ENCODE peak calls at places on chromosomes 16 and 17, in four cellular contexts. G is GM12864, O is BE2C, Y is DND-41. K is an unnamed sample.

GRCh38 chr17:65434878-65435277 is 126.6 kb downstream of the AXIN2 start:
- DNase-seq in G (no peak), O (no peak), Y (no peak), K (no peak)

GRCh38 chr17:31522284-31522931 is 130.9 kb downstream of the RAB11FIP4 start:
- DNase-seq in G (no peak), O (no peak), Y (no peak), K (no peak)

GRCh38 chr17:376936-377863 is 24.6 kb upstream of the RPH3AL start:
- DNase-seq in G (no peak), O (no peak), Y (peak), K (no peak)

GRCh38 chr17:59621771-59622170 is 2.1 kb downstream of the CLTC start:
- DNase-seq in G (no peak), O (no peak), Y (no peak), K (no peak)

GRCh38 chr16:73503093-73503492 is 455.2 kb upstream of the ZFHX3 start:
- DNase-seq in G (no peak), O (no peak), Y (no peak), K (no peak)

GRCh38 chr17:58789160-58789559 is 33.5 kb downstream of the PPM1E start:
- DNase-seq in G (no peak), O (no peak), Y (no peak), K (peak)

GRCh38 chr17:2111691-2112090 is 56.8 kb downstream of the HIC1 start:
- DNase-seq in G (no peak), O (no peak), Y (no peak), K (no peak)

GRCh38 chr16:51409001-51409675 is 258.1 kb upstream of the SALL1 start:
- DNase-seq in G (no peak), O (no peak), Y (no peak), K (no peak)

GRCh38 chr17:65121916-65122821 is 15.0 kb upstream of the RGS9 start:
- DNase-seq in G (peak), O (no peak), Y (peak), K (peak)

GRCh38 chr16:9000664-9001063 is 37.0 kb upstream of the USP7 start:
- DNase-seq in G (no peak), O (no peak), Y (no peak), K (no peak)

GRCh38 chr16:86566966-86567700 is 504 bp downstream of the FOXC2 start:
- DNase-seq in G (no peak), O (no peak), Y (no peak), K (no peak)

GRCh38 chr17:5587431-5588032 is 3.2 kb upstream of the NLRP1 start:
- DNase-seq in G (peak), O (peak), Y (peak), K (peak)

GRCh38 chr17:7992924-7993323 is 9.5 kb upstream of the GUCY2D start:
- DNase-seq in G (no peak), O (no peak), Y (no peak), K (peak)

GRCh38 chr17:66737524-66737923 is 97.4 kb upstream of the CACNG5 start:
- DNase-seq in G (no peak), O (peak), Y (no peak), K (no peak)

GRCh38 chr17:49028271-49028670 is 31.1 kb downstream of the IGF2BP1 start:
- DNase-seq in G (no peak), O (no peak), Y (no peak), K (no peak)

GRCh38 chr17:3528604-3529511 is 28.8 kb downstream of the TRPV3 start:
- DNase-seq in G (no peak), O (no peak), Y (no peak), K (no peak)

GRCh38 chr17:65584604-65585521 is 23.4 kb upstream of the AXIN2 start:
- DNase-seq in G (no peak), O (no peak), Y (no peak), K (no peak)

GRCh38 chr16:71762186-71762585 is 37.7 kb upstream of the PHLPP2 start:
- DNase-seq in G (no peak), O (no peak), Y (no peak), K (no peak)

GRCh38 chr16:52677487-52677886 is 130.5 kb upstream of the TOX3 start:
- DNase-seq in G (no peak), O (no peak), Y (no peak), K (no peak)

GRCh38 chr16:48592839-48593429 is 17.0 kb downstream of the N4BP1 start:
- DNase-seq in G (no peak), O (no peak), Y (peak), K (no peak)

GRCh38 chr17:9971991-9972390 is 66.9 kb upstream of the RCVRN start:
- DNase-seq in G (no peak), O (no peak), Y (no peak), K (no peak)

GRCh38 chr16:3595521-3596021 is 15.8 kb downstream of the SLX4 start:
- DNase-seq in G (no peak), O (no peak), Y (no peak), K (no peak)

GRCh38 chr16:20923876-20924275 is 23.3 kb downstream of the LYRM1 start:
- DNase-seq in G (no peak), O (no peak), Y (no peak), K (no peak)

GRCh38 chr17:49021768-49022103 is 24.6 kb downstream of the IGF2BP1 start:
- DNase-seq in G (no peak), O (no peak), Y (no peak), K (no peak)

GRCh38 chr17:38451030-38451839 is 23.0 kb downstream of the ARHGAP23 start:
- DNase-seq in G (no peak), O (no peak), Y (peak), K (no peak)

GRCh38 chr16:84461504-84462295 is 42.8 kb downstream of the MEAK7 start:
- DNase-seq in G (no peak), O (no peak), Y (no peak), K (no peak)

GRCh38 chr16:13343981-13344380 is 442.6 kb downstream of the SHISA9 start:
- DNase-seq in G (no peak), O (no peak), Y (no peak), K (no peak)

GRCh38 chr17:63116967-63117366 is 150.9 kb downstream of the TANC2 start:
- DNase-seq in G (no peak), O (peak), Y (no peak), K (no peak)

GRCh38 chr17:63117431-63117830 is 151.4 kb downstream of the TANC2 start:
- DNase-seq in G (no peak), O (no peak), Y (no peak), K (no peak)

GRCh38 chr17:63116228-63116627 is 150.2 kb downstream of the TANC2 start:
- DNase-seq in G (no peak), O (peak), Y (no peak), K (no peak)

GRCh38 chr17:63113167-63113566 is 147.1 kb downstream of the TANC2 start:
- DNase-seq in G (no peak), O (no peak), Y (no peak), K (no peak)
- TF ChIP-seq CTCF in G (peak), O (peak), Y (peak), K (no peak)

DNA sequence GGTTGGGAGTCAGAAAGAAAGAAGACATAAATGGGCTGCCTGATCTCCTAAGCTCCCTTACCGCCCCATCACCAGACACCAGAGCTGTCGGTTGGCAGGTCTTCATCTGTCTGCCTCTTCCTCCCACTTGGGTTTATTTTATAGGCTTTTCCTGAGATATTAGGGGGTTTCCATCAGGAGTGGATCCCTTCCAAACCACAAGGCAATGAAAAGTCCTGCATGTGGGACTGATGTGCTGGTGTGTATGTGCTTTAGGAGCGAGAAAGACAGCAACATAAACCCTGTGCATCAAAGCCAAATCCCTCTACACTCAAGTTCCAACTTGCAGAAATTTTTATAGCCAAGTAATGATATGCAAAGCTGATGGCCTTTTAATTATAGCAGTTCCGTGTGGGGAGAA is 389.5 kb downstream of the SLC39A11 start:
- DNase-seq in G (no peak), O (no peak), Y (no peak), K (no peak)
- TF ChIP-seq CTCF in G (no peak), O (no peak), Y (no peak), K (no peak)

GRCh38 chr17:17972126-17972951 is at the start of the genes DRC3 and TOM1L2:
- DNase-seq in G (peak), O (peak), Y (peak), K (peak)
- TF ChIP-seq CTCF in G (no peak), O (no peak), Y (no peak), K (no peak)

GRCh38 chr16:56316545-56316944 is 108.8 kb downstream of the AMFR start:
- DNase-seq in G (no peak), O (no peak), Y (no peak), K (no peak)
- TF ChIP-seq CTCF in G (no peak), O (no peak), Y (no peak), K (no peak)

GRCh38 chr17:45370949-45371413 is 54.2 kb upstream of the MAP3K14 start:
- DNase-seq in G (no peak), O (no peak), Y (no peak), K (no peak)
- TF ChIP-seq CTCF in G (no peak), O (no peak), Y (no peak), K (no peak)

DNA sequence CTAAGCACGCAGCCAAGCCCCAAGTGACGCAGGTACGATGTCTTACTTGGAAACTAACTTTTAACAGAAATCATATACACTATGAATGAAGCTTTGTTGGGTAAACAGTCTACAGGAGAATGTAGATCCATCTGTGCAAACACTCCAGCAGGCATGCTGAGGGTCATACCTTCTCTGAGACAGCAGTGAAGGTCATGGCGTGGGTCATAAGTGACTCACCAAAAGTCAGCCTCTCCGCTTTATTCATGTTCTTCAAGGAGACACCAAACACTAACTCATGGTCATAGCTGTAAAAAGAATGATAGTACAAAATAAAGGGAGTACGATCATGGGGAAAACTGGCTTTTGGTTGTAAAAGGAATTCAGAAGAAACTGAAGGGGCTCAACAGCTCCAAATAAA is 20.6 kb downstream of the BLMH start:
- DNase-seq in G (no peak), O (no peak), Y (no peak), K (no peak)
- TF ChIP-seq CTCF in G (no peak), O (no peak), Y (no peak), K (no peak)

GRCh38 chr17:57539528-57540301 is 205.4 kb downstream of the CCDC182 start:
- DNase-seq in G (no peak), O (no peak), Y (no peak), K (no peak)
- TF ChIP-seq CTCF in G (no peak), O (no peak), Y (no peak), K (no peak)

GRCh38 chr17:77479372-77479781 is 338.6 kb downstream of the SEC14L1 start:
- DNase-seq in G (no peak), O (no peak), Y (no peak), K (peak)

GRCh38 chr17:77478899-77479298 is 338.1 kb downstream of the SEC14L1 start:
- DNase-seq in G (no peak), O (no peak), Y (no peak), K (no peak)

GRCh38 chr17:77480509-77481215 is 339.9 kb downstream of the SEC14L1 start:
- DNase-seq in G (no peak), O (peak), Y (no peak), K (no peak)

GRCh38 chr17:77478281-77478680 is 337.5 kb downstream of the SEC14L1 start:
- DNase-seq in G (no peak), O (no peak), Y (no peak), K (no peak)

DNA sequence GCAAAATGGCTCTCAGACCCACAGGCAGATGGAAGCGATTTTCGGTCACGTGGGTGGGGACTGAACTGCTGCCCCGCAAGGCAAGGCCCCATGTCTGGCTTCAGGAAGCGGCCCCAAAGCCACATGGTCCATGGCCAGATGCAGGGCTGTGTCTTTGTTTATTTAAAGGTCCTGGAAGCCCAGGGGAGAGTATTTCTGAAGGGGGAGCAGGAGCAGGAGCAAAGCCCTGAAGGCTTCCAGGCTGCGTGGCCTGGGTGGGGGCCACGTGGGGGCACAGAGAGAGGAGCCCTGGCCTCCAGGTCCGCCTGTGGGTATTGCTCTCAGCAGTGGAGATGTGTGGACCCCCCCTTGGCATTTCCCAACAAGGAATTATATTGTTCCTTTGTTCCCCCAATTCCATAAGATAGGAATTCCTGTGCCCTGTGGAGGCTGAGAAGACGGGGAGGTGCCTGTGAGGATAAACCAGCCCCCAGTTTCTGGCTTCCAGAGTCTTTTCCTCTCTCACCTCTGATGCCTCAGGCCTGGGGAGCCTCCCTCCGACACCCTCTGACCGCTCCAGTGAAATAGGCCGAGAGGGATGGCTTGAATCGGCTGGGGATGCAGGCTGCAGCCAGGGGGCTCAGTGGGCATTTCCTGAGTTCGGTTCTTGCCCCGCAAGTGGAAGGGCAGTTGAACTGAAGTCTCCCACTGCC is 339.2 kb downstream of the SEC14L1 start:
- DNase-seq in G (no peak), O (peak), Y (no peak), K (peak)
- TF ChIP-seq CTCF in G (no peak), O (no peak), Y (no peak), K (peak)

DNA sequence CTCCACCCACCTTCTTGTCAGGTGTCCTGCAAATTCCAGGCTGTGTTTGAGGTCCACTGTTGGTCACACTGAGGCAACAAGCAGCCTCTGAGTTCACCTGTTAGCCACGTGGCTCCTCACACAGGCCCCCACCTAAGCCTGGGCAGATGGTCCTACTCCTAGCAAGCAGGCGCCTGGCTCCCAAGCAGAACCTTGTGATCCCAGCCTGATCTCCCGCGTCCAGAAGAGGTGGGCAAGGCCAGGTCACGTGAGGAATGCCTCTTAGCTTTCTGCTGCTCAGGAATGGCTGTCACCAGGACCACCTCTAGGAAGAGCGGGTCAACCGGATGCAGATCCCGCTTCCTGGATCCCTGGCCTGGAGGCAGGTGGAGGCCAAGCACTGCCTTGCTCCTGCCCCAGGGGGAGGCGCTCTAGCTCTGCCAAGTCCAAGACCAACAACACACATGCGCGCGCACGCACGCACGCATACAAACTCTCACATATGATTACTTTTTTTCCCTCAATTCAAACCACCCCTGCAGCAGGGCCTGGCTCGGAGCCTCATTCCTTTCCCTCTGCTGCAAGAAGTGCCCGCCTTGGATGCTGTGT is 9.5 kb downstream of the CYB561 start:
- DNase-seq in G (no peak), O (peak), Y (no peak), K (peak)
- TF ChIP-seq CTCF in G (no peak), O (peak), Y (peak), K (no peak)

DNA sequence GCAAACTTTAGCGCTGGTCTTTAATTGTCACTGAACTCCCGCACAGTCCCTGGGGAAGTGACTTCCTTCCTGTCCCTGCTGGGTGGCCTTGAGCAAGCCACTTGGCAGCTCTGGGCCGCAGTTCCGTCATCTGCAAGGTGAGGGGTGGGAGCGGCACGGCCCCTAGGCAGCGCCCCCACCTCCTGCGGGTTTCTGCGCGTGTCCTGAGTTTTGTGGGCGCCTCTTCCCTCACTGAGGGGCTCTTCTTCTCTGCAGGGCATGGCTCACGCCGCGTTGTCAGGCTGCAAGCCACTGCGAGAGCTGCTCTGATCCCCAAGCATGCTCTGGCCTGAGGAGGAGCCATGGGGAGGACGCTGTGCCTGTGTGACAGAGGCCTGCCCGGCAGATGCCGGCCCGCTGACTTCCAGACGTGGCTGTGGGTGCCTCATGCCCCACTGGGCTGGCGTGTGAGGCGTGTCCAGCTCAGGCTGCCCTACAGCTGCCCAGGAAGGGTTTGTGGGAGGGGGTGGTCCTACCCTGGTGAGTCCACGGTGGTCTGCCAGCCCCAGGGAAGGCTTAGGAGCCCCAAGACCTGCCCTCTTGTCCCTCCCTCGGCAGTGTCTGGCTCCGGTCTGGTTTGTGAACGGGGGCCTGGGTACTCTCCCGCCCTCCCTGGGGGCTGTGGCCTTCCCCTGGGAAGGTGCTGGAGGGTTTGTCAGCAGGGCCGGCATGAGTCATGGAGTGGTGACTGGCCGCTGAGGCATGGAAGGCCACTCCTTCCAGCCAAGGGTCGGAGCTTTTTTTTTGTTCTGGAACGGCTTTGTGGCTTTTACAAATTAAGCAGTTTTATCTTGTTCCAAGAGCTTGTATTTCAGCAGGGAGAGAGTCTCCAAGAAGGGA is 182.0 kb downstream of the SEC14L1 start:
- DNase-seq in G (no peak), O (peak), Y (no peak), K (no peak)
- TF ChIP-seq CTCF in G (no peak), O (no peak), Y (no peak), K (no peak)

K was measured in activated CD8-positive, alpha-beta T cell treated with anti-CD3 and anti-CD28 coated beads for 36 hours.